ENCODE peak calls at places on chromosome 12, in ten cellular contexts. V, F, O, P, W, D, X, K, L and Z are unnamed samples.

GRCh38 chr12:104738371-104738710 is 219.7 kb downstream of the SLC41A2 start:
- DNase-seq in W (no peak), P (no peak), X (no peak), K (no peak), L (no peak), F (no peak), D (no peak), O (no peak), V (no peak), Z (no peak)

GRCh38 chr12:128797119-128798118 is 26.3 kb downstream of the SLC15A4 start:
- DNase-seq in D (no peak), V (peak; percentile 86), F (no peak), O (no peak), W (peak; percentile 60), L (no peak), K (no peak), P (no peak), X (no peak), Z (no peak)

GRCh38 chr12:75631809-75632208 is 120.4 kb upstream of the KRR1 start:
- DNase-seq in F (no peak), D (no peak), P (no peak), L (no peak), K (no peak), X (no peak), O (no peak), W (peak; percentile 56), V (no peak), Z (no peak)

GRCh38 chr12:15534322-15534721 is 212.0 kb downstream of the PTPRO start:
- DNase-seq in P (no peak), W (no peak), K (no peak), F (no peak), D (no peak), X (no peak), L (no peak), V (no peak), O (no peak), Z (no peak)

GRCh38 chr12:108477055-108477880 is 37.8 kb upstream of the FICD start:
- DNase-seq in D (no peak), P (no peak), W (no peak), X (no peak), L (no peak), K (no peak), V (no peak), F (no peak), O (no peak), Z (no peak)

GRCh38 chr12:460301-461230 is 827 bp downstream of the B4GALNT3 start:
- DNase-seq in P (no peak), F (no peak), X (peak; percentile 50), W (no peak), O (no peak), L (peak; percentile 71), D (peak; percentile 72), K (peak; percentile 18), V (no peak), Z (peak; percentile 28)

GRCh38 chr12:115761784-115762183 is 515.7 kb downstream of the MED13L start:
- DNase-seq in W (peak; percentile 4), O (peak; percentile 77), P (no peak), X (no peak), D (no peak), F (no peak), V (no peak), K (no peak), L (no peak), Z (no peak)

GRCh38 chr12:53065975-53066593 is 13.1 kb downstream of the SPRYD3 start:
- DNase-seq in L (peak; percentile 87), V (peak; percentile 87), K (peak; percentile 72), P (no peak), D (peak; percentile 92), O (no peak), X (peak; percentile 86), F (peak; percentile 84), W (peak; percentile 82), Z (peak; percentile 76)

GRCh38 chr12:109768901-109769670 is 55.5 kb downstream of the FAM222A start:
- DNase-seq in W (no peak), P (no peak), L (no peak), K (no peak), V (no peak), D (peak; percentile 46), X (no peak), O (no peak), F (peak; percentile 23), Z (no peak)

GRCh38 chr12:131486831-131487230 is 224.1 kb upstream of the SFSWAP start:
- DNase-seq in F (no peak), X (no peak), V (no peak), P (no peak), K (no peak), L (no peak), D (no peak), O (no peak), W (no peak), Z (no peak)

GRCh38 chr12:6867407-6868210 is at the start of gene TPI1:
- DNase-seq in O (no peak), D (peak; percentile 94), X (peak; percentile 96), F (peak; percentile 87), V (peak; percentile 83), L (peak; percentile 93), W (peak; percentile 78), K (peak; percentile 85), P (peak; percentile 52), Z (peak; percentile 84)

GRCh38 chr12:63068857-63069442 is 82.1 kb downstream of the AVPR1A start:
- DNase-seq in P (peak; percentile 37), L (no peak), F (no peak), X (no peak), D (no peak), K (no peak), O (no peak), W (peak; percentile 65), V (peak; percentile 76), Z (peak; percentile 23)

GRCh38 chr12:47777741-47778558 is 4.9 kb downstream of the SLC48A1 start:
- DNase-seq in K (no peak), F (peak; percentile 67), O (no peak), X (no peak), L (peak; percentile 67), P (no peak), W (peak; percentile 39), V (no peak), D (no peak), Z (peak; percentile 47)

GRCh38 chr12:47652491-47653234 is 53.2 kb downstream of the RPAP3 start:
- DNase-seq in P (no peak), V (no peak), X (no peak), F (no peak), W (no peak), D (no peak), O (no peak), K (no peak), L (no peak), Z (no peak)

GRCh38 chr12:49228653-49229052 is 36.2 kb upstream of the TUBA1C start:
- DNase-seq in F (no peak), O (no peak), V (no peak), P (no peak), X (no peak), D (no peak), L (no peak), K (no peak), W (no peak), Z (no peak)

GRCh38 chr12:106147956-106148355 is 9.2 kb upstream of the NUAK1 start:
- DNase-seq in K (no peak), V (no peak), O (no peak), D (peak; percentile 90), F (peak; percentile 84), P (no peak), X (no peak), W (no peak), L (peak; percentile 91), Z (no peak)

GRCh38 chr12:67797769-67798168 is 149.2 kb downstream of the DYRK2 start:
- DNase-seq in L (no peak), P (no peak), X (no peak), F (no peak), W (no peak), V (no peak), O (no peak), D (no peak), K (no peak), Z (no peak)

GRCh38 chr12:67534671-67535070 is 113.9 kb upstream of the DYRK2 start:
- DNase-seq in K (no peak), O (peak; percentile 88), W (peak; percentile 95), P (peak; percentile 67), V (peak; percentile 74), L (no peak), F (no peak), X (no peak), D (no peak), Z (no peak)

DNA sequence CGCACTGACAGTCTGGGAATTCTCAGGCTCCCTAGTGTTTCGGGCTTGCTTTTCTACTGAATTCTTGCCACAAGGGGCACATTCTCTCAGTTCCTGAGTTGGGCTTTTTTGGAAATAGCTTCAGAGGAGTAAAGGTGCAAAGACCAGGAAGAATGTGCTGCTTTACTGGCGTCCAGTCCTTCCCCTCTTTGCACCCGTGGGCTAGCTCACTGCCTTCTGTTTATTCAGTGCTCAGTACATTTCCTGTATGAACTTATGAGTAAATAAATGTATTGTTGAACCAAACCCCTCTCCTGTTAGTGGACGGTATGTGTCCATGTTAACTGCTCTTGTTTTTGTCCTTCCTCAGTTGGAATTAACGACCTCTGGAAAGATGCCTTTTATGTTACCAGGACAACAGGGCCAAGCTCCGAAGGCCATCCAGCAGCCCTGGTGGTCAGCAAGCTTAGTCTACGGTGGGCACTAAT is 24.0 kb downstream of the GSG1 start:
- DNase-seq in O (no peak), L (no peak), P (no peak), F (no peak), X (no peak), K (no peak), D (no peak), V (no peak), W (no peak), Z (no peak)
- TF ChIP-seq CTCF in O (peak; percentile 3), L (no peak), P (no peak), F (no peak), X (no peak), K (peak; percentile 14), D (no peak), V (peak; percentile 1), W (no peak), Z (peak; percentile 61)

GRCh38 chr12:121261397-121261796 is 35.1 kb downstream of the CAMKK2 start:
- DNase-seq in K (no peak), L (no peak), D (no peak), F (no peak), V (no peak), X (no peak), W (no peak), P (no peak), O (no peak), Z (no peak)
- TF ChIP-seq CTCF in K (no peak), L (no peak), D (no peak), F (no peak), V (no peak), X (no peak), W (no peak), P (no peak), O (no peak), Z (no peak)

DNA sequence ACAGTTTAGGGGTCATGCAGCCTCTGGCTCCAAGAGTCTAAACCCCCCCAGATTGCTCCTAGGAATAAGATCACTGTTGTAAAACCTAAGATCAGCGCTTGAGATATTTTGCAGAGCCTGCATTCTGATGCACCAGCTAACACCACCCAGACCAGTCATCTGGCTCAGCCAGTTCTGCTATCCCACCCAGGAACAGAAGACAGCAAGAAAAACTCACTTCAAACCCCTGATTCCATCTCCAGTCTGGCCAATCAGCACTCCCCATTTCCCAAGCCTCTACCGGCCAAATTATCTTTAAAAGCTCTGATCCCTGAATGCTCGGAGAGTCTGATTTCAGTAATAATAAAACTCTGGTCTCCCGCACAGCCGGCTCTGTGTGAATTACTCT is 158.7 kb downstream of the ZNF664 start:
- DNase-seq in F (no peak), P (no peak), D (no peak), O (no peak), L (no peak), W (no peak), X (no peak), V (no peak), K (no peak), Z (no peak)
- TF ChIP-seq CTCF in F (no peak), P (no peak), D (no peak), O (no peak), L (no peak), W (no peak), X (no peak), V (no peak), K (no peak), Z (no peak)

GRCh38 chr12:57550628-57551549 is 1.0 kb downstream of the KIF5A start:
- DNase-seq in D (peak; percentile 12), L (no peak), P (no peak), F (no peak), O (no peak), X (no peak), K (no peak), V (no peak), W (no peak), Z (no peak)
- TF ChIP-seq CTCF in D (no peak), L (no peak), P (no peak), F (no peak), O (no peak), X (no peak), K (no peak), V (no peak), W (no peak), Z (no peak)